ENCODE peak calls at places on chromosomes 1 and 21, in five cellular contexts. N is H1, R is neuronal stem cell, M is trophoblast cell, F is H9. C is an unnamed sample.

GRCh38 chr1:100035214-100035613 is 65.4 kb downstream of the SLC35A3 start:
- DNase-seq in N (no peak), R (no peak), M (no peak), F (no peak), C (no peak)

GRCh38 chr1:241924080-241924808 is 33.3 kb upstream of the BECN2 start:
- DNase-seq in N (no peak), R (no peak), M (peak), F (no peak), C (no peak)

GRCh38 chr1:71621785-71622184 is 541.0 kb upstream of the ZRANB2 start:
- DNase-seq in N (no peak), R (no peak), M (no peak), F (no peak), C (no peak)

GRCh38 chr1:36835696-36836095 is 198.6 kb downstream of the GRIK3 start:
- DNase-seq in N (no peak), R (no peak), M (no peak), F (no peak), C (no peak)

GRCh38 chr1:112998592-112999235 is 42.7 kb upstream of the SLC16A1 start:
- DNase-seq in N (no peak), R (no peak), M (no peak), F (no peak), C (peak)

GRCh38 chr1:156122519-156123355 is 8.2 kb downstream of the LMNA start:
- DNase-seq in N (no peak), R (no peak), M (peak), F (no peak), C (peak)

GRCh38 chr1:241888232-241888631 is 40.2 kb downstream of the EXO1 start:
- DNase-seq in N (no peak), R (no peak), M (no peak), F (no peak), C (peak)

GRCh38 chr1:116725798-116726197 is 28.4 kb upstream of the CD2 start:
- DNase-seq in N (no peak), R (no peak), M (no peak), F (no peak), C (no peak)

GRCh38 chr21:41769106-41769505 is 2.3 kb upstream of the RIPK4 start:
- DNase-seq in N (no peak), R (no peak), M (no peak), F (no peak), C (no peak)

GRCh38 chr1:39158330-39159086 is 46.0 kb upstream of the MACF1 start:
- DNase-seq in N (no peak), R (no peak), M (no peak), F (peak), C (peak)

GRCh38 chr1:243287128-243287470 is 31.3 kb downstream of the SDCCAG8 start:
- DNase-seq in N (no peak), R (no peak), M (no peak), F (no peak), C (peak)

GRCh38 chr1:9111957-9112356 is 16.9 kb downstream of the GPR157 start:
- DNase-seq in N (no peak), R (no peak), M (no peak), F (no peak), C (no peak)

DNA sequence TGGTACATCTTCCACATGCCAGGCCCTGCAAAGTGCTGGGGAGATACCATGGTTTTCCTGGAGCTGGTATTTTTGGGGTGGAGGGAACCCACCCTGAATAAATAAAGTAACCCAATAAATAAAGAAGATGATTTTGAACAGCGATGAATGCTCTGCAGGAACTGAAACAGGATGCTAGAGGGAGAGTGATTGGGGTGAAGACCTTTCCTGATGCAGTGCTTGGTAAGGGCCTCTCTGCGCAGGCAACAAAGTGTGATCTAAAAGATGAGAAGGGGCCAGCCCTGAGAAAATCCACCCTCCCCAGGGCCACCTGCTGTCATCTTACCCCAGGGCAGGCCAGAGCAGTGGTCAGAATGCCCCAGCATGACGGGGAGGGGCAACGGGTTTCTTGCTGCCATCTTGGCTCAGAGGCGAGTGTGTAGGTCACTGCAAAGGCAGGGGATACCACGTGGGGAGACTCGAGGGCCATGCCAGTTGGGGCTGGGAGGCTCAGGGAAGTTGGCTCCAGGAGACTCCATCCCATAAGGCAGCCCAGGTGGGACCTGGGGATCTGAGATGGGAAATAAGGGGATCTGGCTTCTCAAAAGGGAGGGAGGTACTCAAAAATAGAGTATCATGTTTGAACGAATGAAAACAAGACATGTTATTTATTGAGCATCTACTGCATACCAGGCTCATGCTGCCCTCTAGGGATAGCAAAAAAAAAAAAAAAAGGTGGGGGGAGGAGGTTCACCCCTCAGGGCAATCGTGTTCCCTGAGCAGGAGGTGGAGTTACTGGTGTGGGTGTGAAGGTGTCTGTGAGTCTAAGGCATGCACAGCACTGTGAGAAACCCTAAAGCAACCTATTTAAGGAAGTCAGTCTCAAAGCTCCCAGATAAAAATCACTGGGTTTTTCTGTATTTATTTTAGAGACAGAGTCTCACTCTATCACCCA is 2.8 kb downstream of the SRARP start:
- DNase-seq in N (no peak), R (no peak), M (no peak), F (peak), C (no peak)
- H3K4ac ChIP-seq in N (no peak), R (no peak), M (no peak), F (no peak), C (no peak)

GRCh38 chr1:13806108-13806507 is 106.1 kb downstream of the PRDM2 start:
- DNase-seq in N (no peak), R (no peak), M (no peak), F (no peak), C (no peak)
- H3K4me2 ChIP-seq in N (no peak), R (no peak), M (no peak), F (no peak), C (no peak)

GRCh38 chr21:44637018-44637850 is at the start of gene KRTAP10-10:
- DNase-seq in N (no peak), R (no peak), M (no peak), F (peak), C (no peak)

GRCh38 chr21:44644878-44645277 is 1.3 kb upstream of the KRTAP10-11 start:
- DNase-seq in N (no peak), R (no peak), M (no peak), F (no peak), C (no peak)

GRCh38 chr21:44639331-44639655 is 2.1 kb downstream of the KRTAP10-10 start:
- DNase-seq in N (no peak), R (no peak), M (no peak), F (no peak), C (no peak)

GRCh38 chr21:44643911-44644310 is 2.3 kb upstream of the KRTAP10-11 start:
- DNase-seq in N (no peak), R (no peak), M (no peak), F (no peak), C (no peak)

DNA sequence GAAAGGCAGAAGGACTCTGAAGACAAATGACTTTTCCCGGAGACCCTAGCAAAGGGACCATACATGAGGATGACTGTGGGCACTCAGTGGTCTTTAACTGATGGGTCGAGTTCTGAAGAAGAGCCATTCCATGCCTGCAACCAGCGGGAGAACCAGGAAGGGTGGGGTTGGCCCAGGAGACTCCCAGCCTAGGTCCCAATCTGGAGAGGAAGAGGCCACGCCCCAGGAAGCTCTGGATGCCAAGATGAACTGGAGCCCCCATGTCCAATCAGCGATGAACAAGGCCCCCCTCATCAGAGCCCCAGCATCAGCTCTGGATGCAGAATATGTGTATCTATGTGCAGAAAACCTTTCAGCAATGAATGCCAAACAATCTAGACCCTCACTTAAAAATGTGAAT is 3.6 kb downstream of the KRTAP10-10 start:
- DNase-seq in N (no peak), R (no peak), M (no peak), F (no peak), C (no peak)
- H2BK12ac ChIP-seq in N (no peak), R (no peak), M (no peak), F (no peak), C (no peak)

DNA sequence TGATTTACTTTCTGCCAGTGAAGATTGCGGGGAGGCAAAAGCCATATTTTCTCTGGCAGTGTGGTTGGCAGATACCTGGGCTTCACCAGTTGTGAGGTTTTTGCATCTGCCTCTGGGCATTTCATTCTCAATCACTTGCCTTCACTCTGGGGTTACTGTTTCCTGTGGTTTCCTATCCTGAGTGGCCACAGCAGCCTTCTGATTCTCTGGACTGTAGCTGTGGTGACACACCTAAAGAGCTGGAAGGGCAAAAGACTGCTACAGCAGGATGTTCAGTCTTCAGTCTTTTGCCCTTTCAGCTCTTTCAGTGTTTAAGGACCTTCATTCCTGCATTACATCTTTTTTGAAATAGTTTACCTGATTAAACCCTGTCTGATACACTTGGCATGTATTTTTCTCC is 50.5 kb upstream of the GPR52 start:
- DNase-seq in N (no peak), R (no peak), M (no peak), F (no peak), C (peak)
- H3K4ac ChIP-seq in N (no peak), R (no peak), M (no peak), F (no peak), C (no peak)

GRCh38 chr1:214503553-214503952 is 47.8 kb downstream of the PTPN14 start:
- DNase-seq in N (no peak), R (no peak), M (no peak), F (no peak), C (peak)
- H3K4me2 ChIP-seq in N (no peak), R (no peak), M (no peak), F (no peak), C (no peak)

C was measured in mesenchymal stem cell.